ENCODE peak calls at places on chromosomes 2 and 18, in nine cellular contexts. One of them, this sample, is unnamed.

GRCh38 chr2:86308984-86309695 is 28.3 kb downstream of the REEP1 start:
- DNase-seq in fibroblast of villous mesenchyme: no peak
- DNase-seq in GM13977: no peak
- DNase-seq in pancreas: no peak
- DNase-seq in K562: no peak
- DNase-seq in neural crest cell: no peak
- DNase-seq in cardiac fibroblast: no peak
- DNase-seq in right lobe of liver: no peak
- DNase-seq in heart left ventricle: no peak
- DNase-seq in this sample: no peak

GRCh38 chr18:44520981-44521672 is 159.6 kb upstream of the SETBP1 start:
- DNase-seq in right lobe of liver: no peak
- DNase-seq in heart left ventricle: no peak
- DNase-seq in GM13977: no peak
- DNase-seq in cardiac fibroblast: peak; percentile 22
- DNase-seq in fibroblast of villous mesenchyme: no peak
- DNase-seq in K562: no peak
- DNase-seq in neural crest cell: no peak
- DNase-seq in pancreas: no peak
- DNase-seq in this sample: no peak

GRCh38 chr2:201260302-201260800 is at the start of gene CASP8:
- DNase-seq in K562: peak; percentile 66
- DNase-seq in fibroblast of villous mesenchyme: peak; percentile 73
- DNase-seq in heart left ventricle: peak; percentile 60
- DNase-seq in GM13977: peak; percentile 37
- DNase-seq in cardiac fibroblast: peak; percentile 81
- DNase-seq in pancreas: no peak
- DNase-seq in neural crest cell: no peak
- DNase-seq in right lobe of liver: no peak
- DNase-seq in this sample: no peak

GRCh38 chr2:134738150-134738865 is 19.5 kb upstream of the TMEM163 start:
- DNase-seq in cardiac fibroblast: no peak
- DNase-seq in heart left ventricle: no peak
- DNase-seq in GM13977: no peak
- DNase-seq in neural crest cell: no peak
- DNase-seq in K562: no peak
- DNase-seq in pancreas: no peak
- DNase-seq in right lobe of liver: no peak
- DNase-seq in fibroblast of villous mesenchyme: no peak
- DNase-seq in this sample: no peak

GRCh38 chr2:64259301-64259700 is 115.1 kb upstream of the PELI1 start:
- DNase-seq in pancreas: no peak
- DNase-seq in fibroblast of villous mesenchyme: no peak
- DNase-seq in neural crest cell: no peak
- DNase-seq in right lobe of liver: no peak
- DNase-seq in GM13977: no peak
- DNase-seq in heart left ventricle: peak; percentile 70
- DNase-seq in K562: no peak
- DNase-seq in cardiac fibroblast: peak; percentile 76
- DNase-seq in this sample: no peak

GRCh38 chr2:29000481-29000880 is 19.4 kb downstream of the TOGARAM2 start:
- DNase-seq in K562: peak; percentile 25
- DNase-seq in right lobe of liver: peak; percentile 73
- DNase-seq in fibroblast of villous mesenchyme: peak; percentile 13
- DNase-seq in heart left ventricle: no peak
- DNase-seq in cardiac fibroblast: no peak
- DNase-seq in GM13977: peak; percentile 84
- DNase-seq in pancreas: no peak
- DNase-seq in neural crest cell: no peak
- DNase-seq in this sample: no peak

GRCh38 chr2:69026026-69026425 is 13.0 kb downstream of the ANTXR1 start:
- DNase-seq in fibroblast of villous mesenchyme: peak; percentile 71
- DNase-seq in pancreas: peak; percentile 42
- DNase-seq in GM13977: peak; percentile 49
- DNase-seq in heart left ventricle: no peak
- DNase-seq in cardiac fibroblast: peak; percentile 76
- DNase-seq in neural crest cell: no peak
- DNase-seq in K562: peak; percentile 68
- DNase-seq in right lobe of liver: no peak
- DNase-seq in this sample: no peak

GRCh38 chr2:176699660-176700059 is 430.4 kb downstream of the MTX2 start:
- DNase-seq in fibroblast of villous mesenchyme: no peak
- DNase-seq in K562: no peak
- DNase-seq in neural crest cell: no peak
- DNase-seq in cardiac fibroblast: no peak
- DNase-seq in right lobe of liver: no peak
- DNase-seq in pancreas: no peak
- DNase-seq in heart left ventricle: no peak
- DNase-seq in GM13977: no peak
- DNase-seq in this sample: no peak

GRCh38 chr2:180077295-180077906 is 70.3 kb upstream of the CWC22 start:
- DNase-seq in pancreas: no peak
- DNase-seq in GM13977: peak; percentile 7
- DNase-seq in K562: no peak
- DNase-seq in heart left ventricle: no peak
- DNase-seq in fibroblast of villous mesenchyme: peak; percentile 27
- DNase-seq in right lobe of liver: no peak
- DNase-seq in neural crest cell: no peak
- DNase-seq in cardiac fibroblast: peak; percentile 56
- DNase-seq in this sample: no peak

GRCh38 chr2:165114345-165114943 is 89.4 kb downstream of the SCN3A start:
- DNase-seq in K562: peak; percentile 11
- DNase-seq in pancreas: no peak
- DNase-seq in right lobe of liver: no peak
- DNase-seq in heart left ventricle: no peak
- DNase-seq in neural crest cell: no peak
- DNase-seq in GM13977: no peak
- DNase-seq in fibroblast of villous mesenchyme: peak; percentile 5
- DNase-seq in cardiac fibroblast: peak; percentile 69
- DNase-seq in this sample: no peak

GRCh38 chr2:174340400-174341300 is 5.9 kb downstream of the SP9 start:
- DNase-seq in neural crest cell: peak; percentile 57
- DNase-seq in fibroblast of villous mesenchyme: no peak
- DNase-seq in cardiac fibroblast: no peak
- DNase-seq in heart left ventricle: no peak
- DNase-seq in GM13977: peak; percentile 37
- DNase-seq in right lobe of liver: no peak
- DNase-seq in K562: no peak
- DNase-seq in pancreas: no peak
- DNase-seq in this sample: peak; percentile 64

GRCh38 chr2:67702284-67702683 is 305.2 kb downstream of the ETAA1 start:
- DNase-seq in K562: no peak
- DNase-seq in neural crest cell: no peak
- DNase-seq in right lobe of liver: no peak
- DNase-seq in heart left ventricle: no peak
- DNase-seq in pancreas: no peak
- DNase-seq in cardiac fibroblast: no peak
- DNase-seq in GM13977: no peak
- DNase-seq in fibroblast of villous mesenchyme: no peak
- DNase-seq in this sample: no peak

GRCh38 chr2:218883491-218884490 is 3.1 kb downstream of the WNT10A start:
- DNase-seq in K562: no peak
- DNase-seq in neural crest cell: no peak
- DNase-seq in pancreas: no peak
- DNase-seq in GM13977: peak; percentile 81
- DNase-seq in cardiac fibroblast: no peak
- DNase-seq in heart left ventricle: no peak
- DNase-seq in right lobe of liver: no peak
- DNase-seq in fibroblast of villous mesenchyme: no peak
- DNase-seq in this sample: no peak

GRCh38 chr18:11494093-11494492 is 115.3 kb upstream of the SLC35G4 start:
- DNase-seq in K562: no peak
- DNase-seq in cardiac fibroblast: peak; percentile 53
- DNase-seq in heart left ventricle: no peak
- DNase-seq in pancreas: no peak
- DNase-seq in GM13977: no peak
- DNase-seq in right lobe of liver: no peak
- DNase-seq in fibroblast of villous mesenchyme: peak; percentile 21
- DNase-seq in neural crest cell: no peak
- DNase-seq in this sample: no peak

GRCh38 chr18:24414349-24415003 is 12.0 kb upstream of the IMPACT start:
- DNase-seq in neural crest cell: no peak
- DNase-seq in GM13977: peak; percentile 26
- DNase-seq in fibroblast of villous mesenchyme: no peak
- DNase-seq in K562: no peak
- DNase-seq in pancreas: no peak
- DNase-seq in right lobe of liver: no peak
- DNase-seq in heart left ventricle: no peak
- DNase-seq in cardiac fibroblast: no peak
- DNase-seq in this sample: no peak

GRCh38 chr18:79353238-79353637 is 42.5 kb upstream of the NFATC1 start:
- DNase-seq in cardiac fibroblast: peak; percentile 5
- DNase-seq in fibroblast of villous mesenchyme: peak; percentile 4
- DNase-seq in pancreas: no peak
- DNase-seq in neural crest cell: peak; percentile 18
- DNase-seq in heart left ventricle: no peak
- DNase-seq in K562: peak; percentile 16
- DNase-seq in right lobe of liver: no peak
- DNase-seq in GM13977: no peak
- DNase-seq in this sample: no peak

GRCh38 chr18:2974731-2975130 is 38.2 kb downstream of the LPIN2 start:
- DNase-seq in pancreas: no peak
- DNase-seq in cardiac fibroblast: no peak
- DNase-seq in K562: no peak
- DNase-seq in GM13977: no peak
- DNase-seq in fibroblast of villous mesenchyme: no peak
- DNase-seq in heart left ventricle: no peak
- DNase-seq in right lobe of liver: no peak
- DNase-seq in neural crest cell: no peak
- DNase-seq in this sample: no peak

GRCh38 chr2:170324640-170325046 is 146.7 kb downstream of the MYO3B start:
- DNase-seq in neural crest cell: peak; percentile 22
- DNase-seq in right lobe of liver: no peak
- DNase-seq in K562: peak; percentile 85
- DNase-seq in heart left ventricle: no peak
- DNase-seq in fibroblast of villous mesenchyme: peak; percentile 43
- DNase-seq in cardiac fibroblast: peak; percentile 62
- DNase-seq in pancreas: no peak
- DNase-seq in GM13977: peak; percentile 31
- DNase-seq in this sample: no peak

DNA sequence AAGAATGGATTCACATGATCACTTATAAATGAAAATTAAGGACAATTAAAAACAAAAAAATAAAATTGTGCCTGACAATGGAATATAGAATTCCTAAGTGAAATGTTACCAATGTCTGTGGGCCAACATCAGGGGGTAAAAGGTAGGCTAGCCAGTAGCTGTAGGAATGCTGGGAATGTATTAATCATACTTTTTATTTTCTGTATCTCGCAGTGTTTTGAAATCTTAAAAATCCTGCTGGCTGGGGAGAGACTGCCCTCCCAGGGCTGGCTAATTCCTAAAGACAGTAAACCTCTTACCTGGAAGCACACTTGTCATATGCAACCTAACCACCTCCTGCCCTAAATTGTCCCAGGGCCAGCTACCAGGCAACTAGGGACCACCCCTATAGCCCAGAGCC is 69.8 kb downstream of the REV1 start:
- DNase-seq in GM13977: no peak
- DNase-seq in neural crest cell: no peak
- DNase-seq in heart left ventricle: no peak
- DNase-seq in fibroblast of villous mesenchyme: no peak
- DNase-seq in cardiac fibroblast: peak; percentile 53
- DNase-seq in right lobe of liver: no peak
- DNase-seq in K562: no peak
- DNase-seq in pancreas: no peak
- DNase-seq in this sample: no peak
- TF ChIP-seq CTCF in GM13977: no peak
- TF ChIP-seq CTCF in neural crest cell: no peak
- TF ChIP-seq CTCF in heart left ventricle: no peak
- TF ChIP-seq CTCF in fibroblast of villous mesenchyme: no peak
- TF ChIP-seq CTCF in cardiac fibroblast: no peak
- TF ChIP-seq CTCF in right lobe of liver: no peak
- TF ChIP-seq CTCF in K562: no peak
- TF ChIP-seq CTCF in pancreas: no peak
- TF ChIP-seq CTCF in this sample: no peak

DNA sequence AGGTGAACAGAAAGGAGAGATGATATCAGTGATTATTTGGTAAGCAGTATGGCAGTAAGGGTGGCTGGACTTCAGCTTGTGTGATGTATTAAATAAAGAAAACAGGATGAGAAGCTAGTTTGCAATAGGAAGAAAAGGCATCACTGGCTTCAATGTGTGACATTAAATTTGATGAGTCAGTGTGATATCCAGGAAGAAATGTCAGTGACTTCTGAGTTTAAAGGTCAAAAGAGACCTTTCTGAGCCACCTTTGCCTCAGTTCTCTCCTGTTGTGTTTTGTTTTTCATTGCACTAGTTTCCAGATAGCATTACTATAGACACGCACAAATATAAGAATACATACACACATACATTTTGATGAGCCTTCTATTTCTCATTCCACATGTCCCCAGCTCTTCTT is 105.6 kb downstream of the PIGN start:
- DNase-seq in right lobe of liver: no peak
- DNase-seq in K562: no peak
- DNase-seq in fibroblast of villous mesenchyme: no peak
- DNase-seq in cardiac fibroblast: no peak
- DNase-seq in GM13977: no peak
- DNase-seq in heart left ventricle: no peak
- DNase-seq in pancreas: no peak
- DNase-seq in neural crest cell: no peak
- DNase-seq in this sample: no peak
- TF ChIP-seq CTCF in right lobe of liver: no peak
- TF ChIP-seq CTCF in K562: no peak
- TF ChIP-seq CTCF in fibroblast of villous mesenchyme: no peak
- TF ChIP-seq CTCF in cardiac fibroblast: no peak
- TF ChIP-seq CTCF in GM13977: no peak
- TF ChIP-seq CTCF in heart left ventricle: no peak
- TF ChIP-seq CTCF in pancreas: no peak
- TF ChIP-seq CTCF in neural crest cell: no peak
- TF ChIP-seq CTCF in this sample: no peak

GRCh38 chr2:73291093-73291460 is 2.3 kb downstream of the EGR4 start:
- DNase-seq in cardiac fibroblast: peak; percentile 68
- DNase-seq in GM13977: peak; percentile 79
- DNase-seq in neural crest cell: peak; percentile 71
- DNase-seq in right lobe of liver: peak; percentile 62
- DNase-seq in K562: peak; percentile 73
- DNase-seq in fibroblast of villous mesenchyme: peak; percentile 56
- DNase-seq in pancreas: no peak
- DNase-seq in heart left ventricle: peak; percentile 71
- DNase-seq in this sample: no peak
- TF ChIP-seq CTCF in cardiac fibroblast: no peak
- TF ChIP-seq CTCF in GM13977: no peak
- TF ChIP-seq CTCF in neural crest cell: no peak
- TF ChIP-seq CTCF in right lobe of liver: no peak
- TF ChIP-seq CTCF in K562: no peak
- TF ChIP-seq CTCF in fibroblast of villous mesenchyme: no peak
- TF ChIP-seq CTCF in pancreas: no peak
- TF ChIP-seq CTCF in heart left ventricle: no peak
- TF ChIP-seq CTCF in this sample: no peak

DNA sequence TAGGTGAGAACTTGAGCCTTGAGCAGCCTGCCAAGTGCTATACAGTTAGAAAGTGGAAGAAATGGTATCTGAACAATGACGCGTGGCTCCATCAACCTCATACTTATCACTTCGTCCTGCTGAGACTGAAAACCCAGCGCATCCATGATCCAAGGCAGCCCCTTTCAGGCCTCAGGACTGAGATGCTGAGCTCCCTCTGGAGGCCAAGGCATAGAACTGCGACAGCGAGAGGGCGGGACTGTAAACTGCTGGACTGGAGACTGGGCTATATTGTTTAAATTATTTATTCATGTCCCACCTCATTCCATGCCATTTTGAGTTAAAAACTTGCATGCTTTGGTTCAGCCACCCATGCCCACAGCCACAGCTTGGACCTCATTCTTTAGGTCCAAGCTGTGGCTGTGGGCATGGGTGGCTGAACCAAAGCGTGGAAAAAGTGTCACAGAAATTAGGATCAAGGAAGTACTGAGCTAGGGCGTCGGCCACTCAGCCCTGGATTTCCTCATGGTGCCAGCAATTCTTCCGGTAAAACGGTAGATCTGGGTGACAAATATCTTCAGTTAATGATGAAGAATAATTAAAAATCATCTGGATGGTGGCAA is 195.5 kb downstream of the L3MBTL4 start:
- DNase-seq in cardiac fibroblast: peak; percentile 60
- DNase-seq in right lobe of liver: no peak
- DNase-seq in pancreas: no peak
- DNase-seq in neural crest cell: peak; percentile 71
- DNase-seq in GM13977: no peak
- DNase-seq in heart left ventricle: no peak
- DNase-seq in K562: peak; percentile 37
- DNase-seq in fibroblast of villous mesenchyme: peak; percentile 27
- DNase-seq in this sample: no peak
- TF ChIP-seq CTCF in cardiac fibroblast: peak; percentile 88
- TF ChIP-seq CTCF in right lobe of liver: peak; percentile 44
- TF ChIP-seq CTCF in pancreas: peak; percentile 6
- TF ChIP-seq CTCF in neural crest cell: peak; percentile 79
- TF ChIP-seq CTCF in GM13977: peak; percentile 65
- TF ChIP-seq CTCF in heart left ventricle: peak; percentile 66
- TF ChIP-seq CTCF in K562: peak; percentile 53
- TF ChIP-seq CTCF in fibroblast of villous mesenchyme: peak; percentile 72
- TF ChIP-seq CTCF in this sample: peak; percentile 41